ENCODE peak calls at places on chromosomes 3 and 15, in seven cellular contexts. F is HCT116; E is CD4-positive, CD25-positive, alpha-beta regulatory T cell; X is HepG2; I is right cardiac atrium; N is body of pancreas; M is aorta. W is an unnamed sample. For H3K9me3, the result is how much of the 10 kb centered on the place peaks cover.

GRCh38 chr15:56393277-56393676 is 28.1 kb downstream of the TEX9 start:
- ATAC-seq in N (no peak), X (no peak), F (no peak), M (no peak), I (no peak), E (no peak), W (no peak)

GRCh38 chr15:52760562-52760961 is 29.6 kb downstream of the ONECUT1 start:
- ATAC-seq in F (no peak), I (no peak), M (no peak), X (no peak), N (no peak), E (no peak), W (no peak)

GRCh38 chr3:104521606-104522336 is 844.9 kb upstream of the ALCAM start:
- ATAC-seq in M (no peak), F (no peak), I (no peak), X (no peak), N (no peak), E (no peak), W (no peak)

GRCh38 chr3:5304789-5305680 is 117.5 kb downstream of the EDEM1 start:
- ATAC-seq in X (peak), E (no peak), M (no peak), N (peak), F (peak), I (peak), W (peak)

GRCh38 chr3:18443670-18444596 is 18.8 kb upstream of the SATB1 start:
- ATAC-seq in N (peak), X (peak), F (no peak), I (peak), M (peak), E (no peak), W (no peak)

GRCh38 chr3:177185035-177185574 is 12.2 kb downstream of the TBL1XR1 start:
- ATAC-seq in F (no peak), N (no peak), X (no peak), I (no peak), M (no peak), E (no peak), W (no peak)

GRCh38 chr3:142259359-142259758 is 34.0 kb upstream of the GK5 start:
- ATAC-seq in M (no peak), N (no peak), X (no peak), F (no peak), I (no peak), E (no peak), W (no peak)

GRCh38 chr3:138199847-138200246 is 12.7 kb downstream of the ARMC8 start:
- ATAC-seq in E (no peak), M (no peak), I (no peak), X (no peak), F (no peak), N (no peak), W (no peak)

GRCh38 chr3:52044869-52045616 is 11.3 kb downstream of the DUSP7 start:
- ATAC-seq in X (peak), I (no peak), E (no peak), F (peak), N (no peak), M (no peak), W (no peak)

GRCh38 chr15:88981244-88982215 is 68.4 kb upstream of the MFGE8 start:
- ATAC-seq in M (no peak), I (no peak), N (no peak), X (no peak), F (no peak), E (no peak), W (no peak)

GRCh38 chr15:60905587-60905986 is 323.5 kb downstream of the RORA start:
- ATAC-seq in I (no peak), X (peak), M (no peak), N (no peak), E (peak), F (no peak), W (no peak)

GRCh38 chr3:96760956-96761355 is 53.4 kb upstream of the EPHA6 start:
- ATAC-seq in E (no peak), X (no peak), F (no peak), N (no peak), M (no peak), I (no peak), W (no peak)

GRCh38 chr15:58167095-58167591 is 29.0 kb downstream of the AQP9 start:
- ATAC-seq in E (no peak), N (no peak), X (peak), F (no peak), M (no peak), I (no peak), W (no peak)

GRCh38 chr3:197289726-197290125 is 8.7 kb downstream of the DLG1 start:
- ATAC-seq in E (no peak), I (no peak), N (no peak), M (no peak), F (no peak), X (no peak), W (no peak)

GRCh38 chr3:178778579-178778978 is 242.3 kb downstream of the KCNMB2 start:
- ATAC-seq in E (no peak), X (no peak), N (no peak), I (no peak), F (no peak), M (no peak), W (no peak)

GRCh38 chr15:101386967-101387366 is 91.9 kb upstream of the SNRPA1 start:
- ATAC-seq in N (no peak), F (no peak), I (no peak), E (no peak), X (no peak), M (no peak), W (no peak)

GRCh38 chr3:72487078-72487765 is 361.0 kb downstream of the SHQ1 start:
- ATAC-seq in E (no peak), F (peak), M (peak), N (peak), X (peak), I (peak), W (peak)

GRCh38 chr3:50008931-50009330 is 69.0 kb downstream of the RBM6 start:
- ATAC-seq in I (no peak), X (no peak), E (no peak), F (no peak), N (no peak), M (no peak), W (no peak)

GRCh38 chr15:72203507-72203837 is 5.9 kb upstream of the GRAMD2A start:
- ATAC-seq in I (peak), M (peak), N (no peak), E (no peak), X (no peak), F (no peak), W (peak)

GRCh38 chr15:56963719-56964118 is 45.3 kb downstream of the TCF12 start:
- ATAC-seq in I (no peak), F (no peak), E (no peak), X (peak), N (no peak), M (no peak), W (no peak)

GRCh38 chr15:51600114-51600513 is 22.5 kb downstream of the DMXL2 start:
- ATAC-seq in E (peak), F (peak), N (no peak), I (no peak), M (no peak), X (no peak), W (no peak)

GRCh38 chr3:107752202-107752990 is 229.6 kb downstream of the BBX start:
- ATAC-seq in I (peak), E (no peak), X (peak), F (peak), M (no peak), N (peak), W (no peak)

GRCh38 chr3:12772462-12772861 is 13.4 kb upstream of the TMEM40 start:
- ATAC-seq in M (no peak), E (no peak), F (no peak), N (no peak), I (no peak), X (no peak), W (no peak)

GRCh38 chr3:151895881-151896661 is 22.6 kb downstream of the SUCNR1 start:
- ATAC-seq in F (peak), M (no peak), I (no peak), E (no peak), N (no peak), X (no peak), W (no peak)

GRCh38 chr3:172223870-172224269 is 184.5 kb downstream of the FNDC3B start:
- ATAC-seq in M (no peak), X (peak), F (no peak), I (no peak), E (no peak), N (no peak), W (no peak)

GRCh38 chr3:6827453-6827852 is 33.5 kb upstream of the GRM7 start:
- ATAC-seq in X (no peak), E (no peak), F (no peak), M (no peak), I (no peak), N (no peak), W (no peak)

DNA sequence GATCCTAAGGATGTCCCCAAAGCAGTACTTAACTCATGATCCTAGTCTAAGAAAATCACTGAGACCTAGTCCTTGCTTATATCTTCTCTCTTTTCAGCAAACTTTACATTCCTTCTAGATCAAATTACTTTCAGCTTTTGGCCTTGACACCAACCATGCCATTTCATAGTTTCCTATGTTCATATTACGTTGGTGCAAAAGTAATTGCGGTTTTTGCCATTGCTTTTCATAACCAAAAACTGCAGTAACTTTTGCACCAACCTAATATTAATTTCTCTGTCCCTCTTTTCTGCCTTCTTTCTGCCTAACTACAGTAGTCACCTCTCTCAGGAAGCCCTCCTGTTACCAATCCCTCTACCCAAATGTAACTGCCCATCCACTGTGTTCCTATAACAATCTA is 36.8 kb downstream of the CCDC191 start:
- ATAC-seq in E (no peak), F (no peak), N (no peak), I (no peak), M (no peak), X (no peak), W (no peak)
- H3K9me3 ChIP-seq in E (under half), F (under half), N (under half), I (under half), M (under half), X (under half), W (under half)

GRCh38 chr15:43361313-43361903 is 9.4 kb downstream of the ZSCAN29 start:
- ATAC-seq in N (no peak), X (no peak), F (no peak), E (no peak), M (no peak), I (no peak), W (no peak)
- H3K9me3 ChIP-seq in N (under half), X (under half), F (under half), E (half or more), M (under half), I (under half), W (under half)

GRCh38 chr3:346186-346585 is 149.6 kb downstream of the CHL1 start:
- ATAC-seq in N (no peak), E (no peak), I (no peak), M (no peak), F (no peak), X (no peak), W (no peak)
- H3K9me3 ChIP-seq in N (under half), E (under half), I (under half), M (under half), F (under half), X (under half), W (under half)

GRCh38 chr15:27123808-27124207 is 152.8 kb downstream of the GABRG3 start:
- ATAC-seq in M (no peak), F (no peak), N (no peak), I (no peak), X (no peak), E (no peak), W (no peak)
- H3K9me3 ChIP-seq in M (under half), F (half or more), N (under half), I (under half), X (under half), E (under half), W (under half)

GRCh38 chr15:78399081-78399480 is 38.9 kb upstream of the IREB2 start:
- ATAC-seq in M (no peak), I (no peak), X (no peak), E (no peak), F (no peak), N (no peak), W (no peak)
- H3K9me3 ChIP-seq in M (under half), I (under half), X (under half), E (under half), F (under half), N (under half), W (under half)

GRCh38 chr15:25171111-25171811 is 216.5 kb downstream of the SNRPN start:
- ATAC-seq in X (no peak), M (no peak), E (no peak), N (no peak), F (no peak), I (no peak), W (no peak)

GRCh38 chr15:25170781-25171110 is 216.0 kb downstream of the SNRPN start:
- ATAC-seq in E (no peak), X (no peak), M (no peak), I (no peak), F (no peak), N (no peak), W (no peak)

GRCh38 chr15:25170113-25170731 is 215.4 kb downstream of the SNRPN start:
- ATAC-seq in M (no peak), I (no peak), X (no peak), N (no peak), F (no peak), E (no peak), W (no peak)

GRCh38 chr15:25171856-25172687 is 217.3 kb downstream of the SNRPN start:
- ATAC-seq in N (no peak), E (no peak), M (no peak), X (no peak), I (no peak), F (no peak), W (no peak)

DNA sequence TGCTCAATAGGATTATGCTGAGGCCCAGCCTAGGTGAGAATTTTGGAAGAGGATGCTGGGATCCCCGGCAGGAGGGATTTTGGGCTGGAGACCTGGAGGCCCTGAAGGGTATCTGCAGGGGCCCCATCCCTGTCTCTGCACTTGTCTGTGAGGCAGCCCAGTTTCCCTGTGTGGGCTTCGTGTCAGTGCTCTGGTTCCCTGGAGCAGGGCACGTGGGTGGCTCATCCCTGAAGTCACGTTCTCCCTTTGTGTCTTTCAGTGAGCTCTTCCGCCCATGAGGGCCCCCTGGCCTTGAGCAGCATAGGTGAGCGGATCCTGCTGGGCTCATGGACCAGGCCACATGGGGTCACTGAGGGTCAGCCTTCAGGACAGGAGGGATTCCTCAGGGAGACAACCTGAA is 217.9 kb downstream of the SNRPN start:
- ATAC-seq in E (no peak), M (no peak), F (no peak), I (no peak), N (no peak), X (no peak), W (no peak)
- H3K9me3 ChIP-seq in E (half or more), M (under half), F (under half), I (under half), N (under half), X (half or more), W (under half)

GRCh38 chr3:71109977-71110285 is 473.6 kb downstream of the FOXP1 start:
- ATAC-seq in N (no peak), M (no peak), F (no peak), E (no peak), X (no peak), I (no peak), W (no peak)
- H3K9me3 ChIP-seq in N (under half), M (under half), F (under half), E (under half), X (under half), I (under half), W (under half)

GRCh38 chr3:25252291-25252690 is 175.8 kb upstream of the RARB start:
- ATAC-seq in F (no peak), N (no peak), I (no peak), E (no peak), M (no peak), X (no peak), W (no peak)

DNA sequence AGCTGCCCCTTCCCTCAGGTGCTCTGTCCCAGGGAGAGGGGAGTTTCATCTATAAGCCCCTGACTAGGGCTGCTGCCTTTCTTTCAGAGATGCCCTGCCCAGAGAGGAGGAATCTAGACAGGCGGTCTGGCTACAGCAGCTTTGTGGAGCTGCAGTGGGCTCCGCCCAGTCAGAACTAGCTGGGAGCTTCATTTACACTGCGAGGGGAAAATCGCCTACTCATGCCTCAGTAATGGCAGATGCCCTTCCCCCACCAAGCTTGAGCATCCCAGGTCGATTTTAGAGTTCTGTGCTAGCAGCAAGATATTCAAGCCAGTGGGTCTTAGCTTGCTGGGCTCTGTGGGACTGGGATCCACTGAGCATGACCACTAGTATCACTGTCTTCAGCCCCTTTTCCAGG is 181.1 kb upstream of the RARB start:
- ATAC-seq in F (no peak), N (no peak), E (no peak), M (no peak), X (no peak), I (no peak), W (no peak)
- H3K9me3 ChIP-seq in F (under half), N (under half), E (under half), M (under half), X (under half), I (under half), W (under half)

DNA sequence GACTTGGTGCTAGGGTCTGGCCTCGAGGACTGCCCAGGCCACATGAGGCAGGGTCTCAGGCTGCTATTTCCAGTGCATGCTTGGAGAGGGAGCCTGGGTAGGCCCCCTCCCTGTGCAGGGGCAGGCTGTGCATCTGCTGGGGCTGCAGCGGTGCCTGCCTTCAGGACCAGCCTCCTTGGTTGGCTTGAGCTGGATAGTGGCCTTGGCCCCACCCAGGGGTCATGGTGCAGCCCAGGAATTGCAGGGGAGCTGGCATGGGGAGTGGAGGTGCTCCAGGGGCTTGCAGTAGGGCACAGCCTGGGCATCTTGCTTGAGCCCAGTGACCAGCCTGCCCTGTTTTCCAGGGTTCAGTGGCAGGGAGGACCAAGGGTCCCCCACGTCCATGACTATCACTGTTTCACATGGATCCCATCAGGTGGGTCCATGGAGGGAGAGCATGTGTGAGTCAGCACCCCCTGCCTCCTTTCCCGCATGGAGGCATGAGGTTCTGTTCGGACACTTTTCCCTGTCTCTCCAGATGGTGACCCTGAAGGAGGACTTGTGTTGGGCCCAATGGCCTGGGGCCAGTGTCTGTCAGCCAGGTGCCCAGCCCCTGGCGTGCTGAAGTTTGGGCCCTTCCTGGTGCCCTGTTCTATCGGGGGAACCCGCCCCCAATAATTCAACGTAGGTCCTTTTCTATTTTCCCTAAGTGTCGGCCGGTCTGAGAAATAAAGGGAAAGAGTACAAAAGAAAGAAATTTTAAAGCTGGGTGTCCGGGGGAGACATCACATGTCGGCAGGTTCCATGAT is 218.6 kb downstream of the SNRPN start:
- ATAC-seq in M (no peak), X (no peak), E (no peak), F (no peak), I (no peak), N (no peak), W (no peak)
- H3K9me3 ChIP-seq in M (under half), X (half or more), E (half or more), F (under half), I (under half), N (under half), W (under half)

W was measured in gastroesophageal sphincter.